ENCODE peak calls at places on chromosomes 16 and 17, in nine cellular contexts. O is astrocyte, K is upper lobe of right lung, V is fibroblast of pulmonary artery, R is breast epithelium, I is MM.1S, N is AG04450, C is A549, E is AG09309. A is an unnamed sample.

GRCh38 chr17:75524971-75525805 is at the start of gene LLGL2:
- DNase-seq in O (no peak), R (peak), I (peak), N (no peak), V (peak), K (peak), C (peak), E (no peak), A (no peak)

GRCh38 chr17:45092932-45093430 is 31.9 kb downstream of the NMT1 start:
- DNase-seq in R (peak), V (peak), N (peak), I (no peak), O (peak), K (peak), C (peak), E (peak), A (peak)

GRCh38 chr16:3780570-3780969 is 63.2 kb upstream of the TRAP1 start:
- DNase-seq in K (no peak), V (peak), C (peak), I (no peak), R (no peak), N (no peak), O (no peak), E (no peak), A (no peak)

GRCh38 chr17:47785538-47786123 is 36.0 kb downstream of the OSBPL7 start:
- DNase-seq in E (no peak), R (no peak), O (peak), V (peak), I (peak), C (no peak), K (no peak), N (no peak), A (no peak)

GRCh38 chr16:31167315-31167714 is 12.6 kb upstream of the FUS start:
- DNase-seq in E (no peak), R (no peak), K (no peak), C (no peak), N (no peak), V (no peak), O (no peak), I (no peak), A (no peak)

GRCh38 chr17:15951368-15952047 is 6.6 kb downstream of the ADORA2B start:
- DNase-seq in K (no peak), N (no peak), O (no peak), I (no peak), R (no peak), V (no peak), E (no peak), C (no peak), A (no peak)

GRCh38 chr17:38613981-38614779 is 8.4 kb upstream of the SRCIN1 start:
- DNase-seq in N (no peak), R (no peak), C (no peak), O (no peak), K (no peak), E (no peak), V (no peak), I (no peak), A (no peak)

GRCh38 chr17:81523139-81524062 is 4.8 kb upstream of the FSCN2 start:
- DNase-seq in E (peak), V (peak), K (no peak), N (no peak), I (no peak), O (no peak), C (no peak), R (no peak), A (no peak)

GRCh38 chr17:72937687-72938086 is 154.8 kb downstream of the SLC39A11 start:
- DNase-seq in O (no peak), K (no peak), V (no peak), N (no peak), E (no peak), R (no peak), C (no peak), I (no peak), A (no peak)

GRCh38 chr16:58384437-58385055 is 7.7 kb upstream of the GINS3 start:
- DNase-seq in N (no peak), E (no peak), C (no peak), K (no peak), O (no peak), R (no peak), I (no peak), V (no peak), A (no peak)

GRCh38 chr16:66947302-66948033 is 12.2 kb downstream of the CES2 start:
- DNase-seq in E (peak), N (peak), I (peak), K (no peak), C (peak), V (peak), R (peak), O (peak), A (no peak)

GRCh38 chr16:58614212-58614611 is 15.4 kb downstream of the CNOT1 start:
- DNase-seq in V (peak), O (no peak), E (peak), C (no peak), I (no peak), K (no peak), N (no peak), R (no peak), A (no peak)

GRCh38 chr16:30096862-30097563 is 1.0 kb upstream of the YPEL3 start:
- DNase-seq in O (no peak), R (no peak), V (no peak), C (no peak), I (no peak), N (no peak), K (no peak), E (no peak), A (no peak)

GRCh38 chr17:41287050-41287449 is 11.6 kb downstream of the KRTAP9-7 start:
- DNase-seq in I (no peak), N (no peak), K (no peak), R (no peak), C (peak), V (no peak), E (no peak), O (no peak), A (no peak)

GRCh38 chr16:85259831-85260165 is 147.5 kb upstream of the CIBAR2 start:
- DNase-seq in N (no peak), V (no peak), C (no peak), E (no peak), K (no peak), R (no peak), I (no peak), O (no peak), A (no peak)

GRCh38 chr16:68200120-68200783 is 35.7 kb downstream of the ESRP2 start:
- DNase-seq in N (no peak), C (peak), E (no peak), K (no peak), R (no peak), V (peak), I (no peak), O (peak), A (no peak)

GRCh38 chr17:63316100-63316499 is 130.0 kb downstream of the CYB561 start:
- DNase-seq in C (no peak), I (no peak), V (no peak), R (no peak), E (no peak), O (no peak), N (no peak), K (no peak), A (no peak)

GRCh38 chr16:9980981-9981380 is 201.2 kb downstream of the GRIN2A start:
- DNase-seq in R (no peak), N (no peak), C (no peak), K (no peak), V (no peak), I (no peak), E (no peak), O (no peak), A (no peak)

GRCh38 chr17:7219434-7219811 is 213 bp downstream of the DLG4 start:
- DNase-seq in V (no peak), N (no peak), C (no peak), K (no peak), R (no peak), I (no peak), O (no peak), E (no peak), A (no peak)

GRCh38 chr16:81684901-81685300 is 94.2 kb upstream of the PLCG2 start:
- DNase-seq in E (no peak), I (no peak), K (no peak), O (no peak), R (no peak), N (no peak), C (no peak), V (no peak), A (no peak)

GRCh38 chr17:68512967-68513474 is 791 bp downstream of the PRKAR1A start:
- DNase-seq in V (peak), K (no peak), N (no peak), C (peak), I (peak), O (peak), R (no peak), E (no peak), A (no peak)
- TF ChIP-seq CTCF in V (no peak), K (no peak), N (no peak), C (no peak), I (peak), O (no peak), R (no peak), E (no peak), A (no peak)

DNA sequence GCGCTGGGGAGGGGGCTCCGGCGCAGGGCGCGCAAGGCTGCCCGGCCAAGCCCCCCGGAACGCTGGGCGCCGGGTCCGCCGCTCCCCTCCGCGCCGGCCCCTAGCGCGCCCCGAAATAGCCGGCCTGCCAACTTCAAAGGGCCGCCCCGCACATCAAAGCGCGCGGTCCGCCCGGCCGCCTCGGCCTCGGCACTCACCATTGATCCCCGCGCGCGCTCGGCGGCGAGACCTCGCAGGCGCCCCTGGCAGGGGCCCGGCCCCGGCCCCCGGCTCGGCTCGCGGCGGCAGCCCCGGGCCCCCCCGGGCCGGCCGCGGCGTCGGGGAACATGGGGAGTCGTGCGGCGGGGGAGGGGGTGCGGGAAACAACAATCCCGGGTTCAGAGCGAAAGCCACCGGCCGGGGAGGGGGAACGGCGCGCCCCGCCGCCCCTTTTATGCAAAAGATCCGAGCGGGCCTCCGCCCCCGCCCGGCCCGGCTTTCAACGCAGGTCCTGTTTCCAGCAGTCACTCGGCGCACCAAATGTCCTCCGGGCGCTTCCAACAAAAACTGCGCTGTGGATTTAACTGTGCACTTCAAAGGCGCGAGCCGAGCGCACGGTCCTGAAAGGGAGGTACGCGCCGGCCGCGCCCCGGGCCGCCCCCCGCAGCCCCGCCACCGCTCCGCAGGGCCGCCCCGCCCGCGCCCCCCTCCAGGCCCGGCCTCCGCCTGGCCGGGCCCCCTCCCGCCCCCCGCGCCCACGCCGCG is 648 bp downstream of the AXIN2 start:
- DNase-seq in V (peak), N (peak), K (peak), E (peak), R (peak), C (peak), I (peak), O (peak), A (peak)
- H3K4me3 ChIP-seq in V (peak), N (peak), K (no peak), E (peak), R (no peak), C (peak), I (peak), O (peak), A (peak)

GRCh38 chr16:17276610-17277009 is 194.2 kb downstream of the XYLT1 start:
- DNase-seq in K (no peak), E (no peak), R (no peak), O (no peak), N (no peak), C (no peak), I (no peak), V (no peak), A (no peak)

GRCh38 chr16:17275989-17276530 is 194.7 kb downstream of the XYLT1 start:
- DNase-seq in V (no peak), I (no peak), N (no peak), R (no peak), E (no peak), K (no peak), C (no peak), O (no peak), A (no peak)

GRCh38 chr16:17275076-17275732 is 195.6 kb downstream of the XYLT1 start:
- DNase-seq in K (no peak), V (no peak), N (no peak), C (peak), E (no peak), I (peak), R (no peak), O (peak), A (no peak)

GRCh38 chr16:17278988-17279387 is 191.8 kb downstream of the XYLT1 start:
- DNase-seq in N (no peak), R (no peak), O (no peak), V (no peak), K (no peak), C (no peak), E (no peak), I (no peak), A (no peak)

DNA sequence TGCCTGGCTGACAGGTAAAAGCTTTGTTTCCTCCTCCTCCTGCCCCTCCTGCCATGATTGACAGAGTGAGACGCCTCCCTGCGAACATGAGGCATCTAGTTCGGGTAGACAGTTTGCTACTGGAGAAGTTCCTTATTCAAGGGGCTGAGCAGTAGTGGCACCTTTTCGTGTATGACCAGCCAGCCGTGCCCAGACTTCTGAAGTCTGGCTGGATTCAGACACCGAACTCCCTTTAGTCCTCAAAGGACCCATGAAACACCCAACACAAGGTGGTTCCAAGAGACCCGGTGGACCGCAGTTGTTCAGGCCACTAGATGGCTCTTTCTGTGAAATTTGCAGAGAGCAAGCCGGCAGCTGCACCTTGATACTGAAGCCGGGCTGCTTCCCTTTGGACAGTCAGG is 192.8 kb downstream of the XYLT1 start:
- DNase-seq in N (no peak), K (no peak), E (no peak), V (peak), I (no peak), R (peak), O (no peak), C (peak), A (no peak)
- TF ChIP-seq CTCF in N (peak), K (peak), E (peak), V (peak), I (peak), R (no peak), O (no peak), C (peak), A (peak)

GRCh38 chr16:75644240-75645012 is 3.0 kb downstream of the KARS1 start:
- DNase-seq in O (no peak), V (no peak), I (peak), C (no peak), K (no peak), R (no peak), N (no peak), E (no peak), A (no peak)
- H3K4me3 ChIP-seq in O (no peak), V (no peak), I (no peak), C (no peak), K (no peak), R (no peak), N (no peak), E (no peak), A (no peak)

GRCh38 chr17:77548967-77549366 is 408.2 kb downstream of the SEC14L1 start:
- DNase-seq in K (no peak), E (no peak), N (no peak), I (no peak), R (no peak), V (no peak), C (no peak), O (no peak), A (no peak)

GRCh38 chr17:77544347-77544746 is 403.6 kb downstream of the SEC14L1 start:
- DNase-seq in C (no peak), I (no peak), E (no peak), R (no peak), O (no peak), K (no peak), N (no peak), V (no peak), A (no peak)

GRCh38 chr17:77542551-77543490 is 402.1 kb downstream of the SEC14L1 start:
- DNase-seq in C (peak), I (peak), R (peak), V (peak), O (peak), N (peak), E (peak), K (peak), A (peak)

GRCh38 chr17:77543779-77544178 is 403.0 kb downstream of the SEC14L1 start:
- DNase-seq in R (no peak), O (no peak), C (no peak), I (no peak), N (no peak), E (no peak), K (no peak), V (no peak), A (no peak)

GRCh38 chr17:77546772-77547201 is 406.0 kb downstream of the SEC14L1 start:
- DNase-seq in V (no peak), C (no peak), R (no peak), O (peak), K (no peak), N (no peak), E (no peak), I (no peak), A (no peak)
- TF ChIP-seq CTCF in V (no peak), C (no peak), R (no peak), O (no peak), K (no peak), N (no peak), E (no peak), I (no peak), A (peak)

DNA sequence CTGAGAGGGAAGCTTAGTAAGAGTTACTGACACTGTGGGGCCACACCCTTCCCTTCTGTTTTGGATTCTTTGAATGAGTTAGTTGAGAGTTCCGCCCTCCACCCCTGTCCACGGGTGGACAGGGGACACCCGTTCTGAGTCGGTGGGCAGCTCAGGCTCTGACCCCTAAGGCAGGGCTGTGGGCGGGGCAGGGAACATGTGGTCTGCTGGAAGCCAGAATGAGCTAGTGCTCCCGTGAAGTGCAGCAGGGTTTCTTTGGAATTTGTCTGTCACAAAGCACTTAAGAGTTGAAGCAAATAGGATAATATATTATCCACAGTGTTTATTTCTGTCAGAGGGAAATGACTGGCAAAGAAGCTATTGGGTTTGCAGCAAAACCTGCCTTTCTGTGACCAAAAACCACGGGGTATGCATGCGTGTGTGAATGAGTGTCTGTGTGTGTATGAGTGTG is 90.1 kb downstream of the CLEC16A start:
- DNase-seq in N (no peak), R (no peak), E (no peak), V (no peak), K (no peak), O (peak), C (no peak), I (no peak), A (no peak)
- H3K4me3 ChIP-seq in N (no peak), R (no peak), E (no peak), V (no peak), K (no peak), O (no peak), C (no peak), I (no peak), A (no peak)

GRCh38 chr17:31061678-31062077 is 33.1 kb upstream of the NF1 start:
- DNase-seq in E (no peak), C (peak), K (no peak), R (no peak), N (no peak), V (no peak), I (peak), O (no peak), A (no peak)
- TF ChIP-seq CTCF in E (no peak), C (no peak), K (no peak), R (no peak), N (peak), V (no peak), I (peak), O (no peak), A (peak)

GRCh38 chr16:56356276-56357241 is 68.8 kb downstream of the AMFR start:
- DNase-seq in K (peak), V (peak), E (peak), R (peak), O (peak), C (peak), I (peak), N (peak), A (peak)
- H3K4me3 ChIP-seq in K (peak), V (peak), E (peak), R (peak), O (peak), C (peak), I (peak), N (peak), A (peak)

GRCh38 chr16:88839026-88839529 is 17.7 kb downstream of the GALNS start:
- DNase-seq in E (no peak), C (peak), V (no peak), R (no peak), K (no peak), O (no peak), N (no peak), I (no peak), A (no peak)
- TF ChIP-seq CTCF in E (no peak), C (no peak), V (no peak), R (no peak), K (no peak), O (no peak), N (no peak), I (no peak), A (no peak)

GRCh38 chr17:14310101-14310500 is 9.2 kb downstream of the HS3ST3B1 start:
- DNase-seq in V (no peak), C (no peak), E (no peak), I (no peak), N (no peak), R (no peak), K (no peak), O (no peak), A (no peak)
- H3K4me3 ChIP-seq in V (peak), C (no peak), E (peak), I (no peak), N (peak), R (peak), K (no peak), O (peak), A (peak)